ENCODE peak calls at places on chromosomes 6 and 20, in four cellular contexts. One of them, this sample, is unnamed.
A peak's percentile ranks its signal among the peaks of the same experiment; 100 is the strongest.

GRCh38 chr20:3727333-3728035 is 5.0 kb upstream of the HSPA12B start:
- DNase-seq in skeletal muscle cell: no peak
- DNase-seq in tibial artery: peak; percentile 66
- DNase-seq in aorta: no peak
- DNase-seq in this sample: no peak

GRCh38 chr20:50133474-50134217 is 19.9 kb downstream of the PEDS1 start:
- DNase-seq in skeletal muscle cell: no peak
- DNase-seq in tibial artery: no peak
- DNase-seq in aorta: no peak
- DNase-seq in this sample: no peak

GRCh38 chr20:36107881-36108280 is 46.7 kb upstream of the EPB41L1 start:
- DNase-seq in tibial artery: no peak
- DNase-seq in skeletal muscle cell: no peak
- DNase-seq in aorta: no peak
- DNase-seq in this sample: no peak

GRCh38 chr20:51373713-51374481 is 168.6 kb downstream of the NFATC2 start:
- DNase-seq in tibial artery: no peak
- DNase-seq in aorta: peak; percentile 75
- DNase-seq in skeletal muscle cell: no peak
- DNase-seq in this sample: no peak

GRCh38 chr6:132892929-132893771 is 78.8 kb downstream of the RPS12 start:
- DNase-seq in tibial artery: no peak
- DNase-seq in aorta: no peak
- DNase-seq in skeletal muscle cell: no peak
- DNase-seq in this sample: no peak

GRCh38 chr6:145875496-145876244 is 61.1 kb upstream of the FBXO30 start:
- DNase-seq in tibial artery: no peak
- DNase-seq in skeletal muscle cell: no peak
- DNase-seq in aorta: no peak
- DNase-seq in this sample: no peak

GRCh38 chr20:3248167-3248992 is 9.4 kb upstream of the SLC4A11 start:
- DNase-seq in aorta: no peak
- DNase-seq in tibial artery: peak; percentile 52
- DNase-seq in skeletal muscle cell: no peak
- DNase-seq in this sample: peak; percentile 83

GRCh38 chr6:12572884-12573824 is 143.4 kb upstream of the PHACTR1 start:
- DNase-seq in skeletal muscle cell: peak; percentile 30
- DNase-seq in tibial artery: no peak
- DNase-seq in aorta: no peak
- DNase-seq in this sample: no peak

GRCh38 chr20:61767776-61768494 is 297.7 kb downstream of the TAF4 start:
- DNase-seq in tibial artery: no peak
- DNase-seq in skeletal muscle cell: no peak
- DNase-seq in aorta: peak; percentile 48
- DNase-seq in this sample: peak; percentile 18

DNA sequence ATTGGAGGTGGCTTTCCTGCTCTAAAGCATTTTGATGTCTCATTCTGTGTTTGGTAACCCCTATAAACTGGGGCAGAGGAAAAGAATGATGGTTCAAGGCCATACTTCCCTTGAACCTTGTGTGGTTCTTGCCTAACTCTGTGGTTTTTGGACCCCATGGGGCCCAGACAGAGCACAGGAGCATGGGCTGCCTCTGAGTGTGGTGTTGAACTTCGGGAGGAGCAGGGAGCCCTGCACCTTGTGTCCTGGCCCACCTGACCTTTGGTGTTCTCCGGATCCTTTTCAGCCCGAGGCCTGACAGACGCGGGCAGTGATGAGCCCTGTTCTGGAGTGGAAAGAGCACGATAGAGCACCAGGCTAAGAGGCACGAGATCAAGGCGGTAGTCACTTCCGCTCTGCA is 18.8 kb downstream of the TMEM74B start:
- DNase-seq in aorta: no peak
- DNase-seq in skeletal muscle cell: no peak
- DNase-seq in tibial artery: no peak
- DNase-seq in this sample: no peak
- H3K4me3 ChIP-seq in aorta: no peak overlapping the region
- H3K4me3 ChIP-seq in skeletal muscle cell: no peak overlapping the region
- H3K4me3 ChIP-seq in tibial artery: no peak overlapping the region
- H3K4me3 ChIP-seq in this sample: no peak overlapping the region

GRCh38 chr6:154683756-154684523 is 49.3 kb upstream of the SCAF8 start:
- DNase-seq in skeletal muscle cell: peak; percentile 13
- DNase-seq in aorta: no peak
- DNase-seq in tibial artery: no peak
- DNase-seq in this sample: no peak
- H3K4me3 ChIP-seq in skeletal muscle cell: no peak overlapping the region
- H3K4me3 ChIP-seq in aorta: no peak overlapping the region
- H3K4me3 ChIP-seq in tibial artery: no peak overlapping the region
- H3K4me3 ChIP-seq in this sample: no peak overlapping the region

DNA sequence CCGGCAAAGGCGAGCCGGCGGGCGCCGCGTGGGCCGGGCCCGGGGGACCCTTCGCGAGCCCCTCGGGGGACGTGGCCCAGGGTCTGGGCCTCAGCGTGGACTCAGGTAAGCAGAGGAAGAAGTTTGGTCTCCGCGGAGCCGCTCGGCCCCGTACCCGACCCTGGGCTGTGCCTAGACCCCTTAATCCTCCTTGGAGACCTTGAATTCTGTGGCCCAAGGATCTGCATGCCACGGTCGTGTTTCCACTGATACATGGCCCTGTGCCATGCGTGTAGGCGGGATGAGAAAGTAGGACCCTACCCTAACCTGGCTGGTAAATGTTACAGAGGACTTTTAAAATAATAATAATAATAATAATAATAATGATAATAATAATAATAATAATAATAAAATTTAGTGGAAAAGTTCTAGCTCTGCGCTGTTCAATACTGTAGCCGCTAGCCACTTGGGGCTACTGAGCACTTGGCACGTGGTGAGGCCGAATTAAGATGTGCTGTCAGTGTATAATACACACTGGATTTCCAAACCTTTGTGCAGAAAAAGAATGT is 5.7 kb downstream of the VGLL2 start:
- DNase-seq in skeletal muscle cell: no peak
- DNase-seq in aorta: no peak
- DNase-seq in tibial artery: no peak
- DNase-seq in this sample: no peak
- H3K4me3 ChIP-seq in skeletal muscle cell: peak overlapping the region; percentile 30
- H3K4me3 ChIP-seq in aorta: peak overlapping the region; percentile 9
- H3K4me3 ChIP-seq in tibial artery: peak overlapping the region; percentile 36
- H3K4me3 ChIP-seq in this sample: no peak overlapping the region

GRCh38 chr6:158942349-158942748 is 57.7 kb downstream of the RSPH3 start:
- DNase-seq in skeletal muscle cell: no peak
- DNase-seq in tibial artery: no peak
- DNase-seq in aorta: no peak
- DNase-seq in this sample: no peak

GRCh38 chr6:158938811-158939254 is 61.2 kb downstream of the RSPH3 start:
- DNase-seq in tibial artery: no peak
- DNase-seq in aorta: no peak
- DNase-seq in skeletal muscle cell: no peak
- DNase-seq in this sample: peak; percentile 78

GRCh38 chr6:158938220-158938619 is 61.8 kb downstream of the RSPH3 start:
- DNase-seq in aorta: no peak
- DNase-seq in skeletal muscle cell: no peak
- DNase-seq in tibial artery: no peak
- DNase-seq in this sample: no peak

GRCh38 chr6:158941246-158941645 is 58.8 kb downstream of the RSPH3 start:
- DNase-seq in aorta: no peak
- DNase-seq in tibial artery: no peak
- DNase-seq in skeletal muscle cell: no peak
- DNase-seq in this sample: no peak

GRCh38 chr6:158939255-158940170 is 60.5 kb downstream of the RSPH3 start:
- DNase-seq in tibial artery: no peak
- DNase-seq in skeletal muscle cell: no peak
- DNase-seq in aorta: no peak
- DNase-seq in this sample: peak; percentile 83
- H3K4me3 ChIP-seq in tibial artery: peak overlapping the region; percentile 23
- H3K4me3 ChIP-seq in skeletal muscle cell: peak overlapping the region; percentile 17
- H3K4me3 ChIP-seq in aorta: peak overlapping the region; percentile 0
- H3K4me3 ChIP-seq in this sample: peak overlapping the region; percentile 41

GRCh38 chr6:2857185-2857579 is 15.5 kb upstream of the SERPINB1 start:
- DNase-seq in tibial artery: no peak
- DNase-seq in aorta: peak; percentile 59
- DNase-seq in skeletal muscle cell: no peak
- DNase-seq in this sample: no peak

GRCh38 chr6:2861071-2861821 is 19.6 kb upstream of the SERPINB1 start:
- DNase-seq in tibial artery: no peak
- DNase-seq in aorta: no peak
- DNase-seq in skeletal muscle cell: no peak
- DNase-seq in this sample: no peak

GRCh38 chr6:2859325-2859700 is 17.6 kb upstream of the SERPINB1 start:
- DNase-seq in skeletal muscle cell: no peak
- DNase-seq in tibial artery: no peak
- DNase-seq in aorta: no peak
- DNase-seq in this sample: no peak

GRCh38 chr6:2857580-2858337 is 16.1 kb upstream of the SERPINB1 start:
- DNase-seq in tibial artery: no peak
- DNase-seq in aorta: peak; percentile 78
- DNase-seq in skeletal muscle cell: no peak
- DNase-seq in this sample: no peak

DNA sequence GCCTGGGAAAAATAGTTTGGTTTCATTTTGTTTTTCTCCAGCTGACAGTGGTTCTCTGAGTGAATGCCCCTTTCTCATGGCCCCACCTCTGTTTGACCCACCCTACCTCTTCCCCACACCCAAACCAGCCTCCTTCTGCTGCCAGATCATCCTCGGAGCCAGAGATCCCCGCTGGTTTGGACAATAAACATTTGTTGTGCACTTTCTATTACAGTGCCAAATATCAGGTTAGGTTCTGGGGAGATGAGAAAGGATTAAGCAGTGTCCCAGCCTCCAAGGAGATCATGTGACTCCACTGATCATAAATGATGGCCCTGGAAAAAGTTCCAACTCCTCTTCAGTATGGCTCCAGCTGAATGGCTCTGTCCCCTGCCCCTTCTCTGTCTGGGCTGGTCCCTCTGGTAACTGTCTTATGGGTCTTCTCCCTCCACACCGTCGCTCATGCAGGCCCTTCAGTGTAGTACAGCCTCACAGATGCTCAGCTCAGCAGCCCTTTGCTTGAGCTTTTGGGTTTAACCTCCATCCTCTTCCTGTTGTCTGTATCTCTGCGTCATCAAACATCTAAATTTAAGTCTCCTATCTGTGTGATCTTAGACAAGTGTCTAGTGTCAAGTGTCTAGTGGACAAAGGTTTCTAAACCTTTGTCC is 17.1 kb upstream of the SERPINB1 start:
- DNase-seq in aorta: no peak
- DNase-seq in skeletal muscle cell: no peak
- DNase-seq in tibial artery: no peak
- DNase-seq in this sample: no peak
- H3K4me3 ChIP-seq in aorta: no peak overlapping the region
- H3K4me3 ChIP-seq in skeletal muscle cell: no peak overlapping the region
- H3K4me3 ChIP-seq in tibial artery: no peak overlapping the region
- H3K4me3 ChIP-seq in this sample: no peak overlapping the region